ENCODE peak calls at places on chromosome 5, in nine cellular contexts. X, Z, H, C, I, D, T, W and K are unnamed samples.

GRCh38 chr5:55459572-55459971 is 75.2 kb downstream of the PLPP1 start:
- DNase-seq in I (no peak), C (no peak), W (no peak), D (no peak), Z (no peak), X (no peak), H (no peak), T (no peak), K (no peak)

GRCh38 chr5:127870914-127871313 is 167.7 kb downstream of the CCDC192 start:
- DNase-seq in H (peak), D (no peak), I (no peak), Z (peak), X (no peak), W (no peak), C (no peak), T (no peak), K (no peak)

GRCh38 chr5:40291338-40291737 is 388.4 kb upstream of the PTGER4 start:
- DNase-seq in D (no peak), I (no peak), X (no peak), H (no peak), W (no peak), T (no peak), C (no peak), Z (peak), K (peak)

GRCh38 chr5:124057161-124057814 is 545.3 kb downstream of the CSNK1G3 start:
- DNase-seq in W (peak), T (peak), Z (no peak), I (peak), X (no peak), H (no peak), D (peak), C (no peak), K (no peak)

GRCh38 chr5:155087036-155087435 is 73.5 kb downstream of the KIF4B start:
- DNase-seq in X (no peak), W (no peak), Z (peak), C (no peak), D (no peak), T (no peak), H (no peak), I (no peak), K (peak)

GRCh38 chr5:59485104-59485503 is 408.4 kb downstream of the PDE4D start:
- DNase-seq in W (no peak), Z (no peak), D (no peak), X (no peak), I (no peak), T (no peak), C (no peak), H (no peak), K (peak)

GRCh38 chr5:151078490-151079262 is 2.2 kb downstream of the TNIP1 start:
- DNase-seq in H (no peak), D (peak), X (no peak), C (no peak), I (peak), T (no peak), Z (no peak), W (peak), K (no peak)

GRCh38 chr5:998975-999501 is 9.6 kb upstream of the NKD2 start:
- DNase-seq in Z (no peak), D (no peak), X (peak), C (no peak), H (peak), T (no peak), W (no peak), I (no peak), K (no peak)

GRCh38 chr5:176716320-176716719 is 69.0 kb downstream of the TSPAN17 start:
- DNase-seq in I (no peak), W (no peak), X (peak), H (no peak), C (peak), D (no peak), Z (peak), T (no peak), K (peak)

GRCh38 chr5:141430332-141431113 is at the start of gene PCDHGA12:
- DNase-seq in C (peak), W (peak), Z (peak), D (peak), I (peak), T (no peak), X (no peak), H (no peak), K (peak)

GRCh38 chr5:143172736-143173135 is 230.8 kb downstream of the NR3C1 start:
- DNase-seq in I (no peak), T (no peak), C (no peak), H (no peak), X (no peak), D (no peak), W (no peak), Z (no peak), K (no peak)

GRCh38 chr5:106412606-106413005 is 1258.1 kb downstream of the EFNA5 start:
- DNase-seq in X (no peak), H (no peak), C (no peak), Z (no peak), T (no peak), W (no peak), I (no peak), D (no peak), K (no peak)